ENCODE peak calls at places on chromosomes 13 and 19, in nine cellular contexts. One of them, this sample, is unnamed.

GRCh38 chr13:38213307-38213706 is 136.3 kb upstream of the UFM1 start:
- DNase-seq in keratinocyte: no peak
- DNase-seq in BE2C: no peak
- DNase-seq in stomach: no peak
- DNase-seq in fibroblast of pulmonary artery: peak
- DNase-seq in tibial artery: no peak
- DNase-seq in endodermal cell: no peak
- DNase-seq in RWPE1: peak
- DNase-seq in pancreas: no peak
- DNase-seq in this sample: no peak

GRCh38 chr13:95256086-95256485 is 45.2 kb downstream of the ABCC4 start:
- DNase-seq in keratinocyte: peak
- DNase-seq in BE2C: no peak
- DNase-seq in stomach: no peak
- DNase-seq in fibroblast of pulmonary artery: peak
- DNase-seq in tibial artery: no peak
- DNase-seq in endodermal cell: no peak
- DNase-seq in RWPE1: peak
- DNase-seq in pancreas: no peak
- DNase-seq in this sample: no peak

GRCh38 chr19:6066661-6067646 is 43.3 kb downstream of the RFX2 start:
- DNase-seq in keratinocyte: no peak
- DNase-seq in BE2C: peak
- DNase-seq in stomach: peak
- DNase-seq in fibroblast of pulmonary artery: peak
- DNase-seq in tibial artery: peak
- DNase-seq in endodermal cell: peak
- DNase-seq in RWPE1: peak
- DNase-seq in pancreas: peak
- DNase-seq in this sample: peak

GRCh38 chr13:37453246-37453645 is 145.3 kb downstream of the POSTN start:
- DNase-seq in keratinocyte: no peak
- DNase-seq in BE2C: no peak
- DNase-seq in stomach: no peak
- DNase-seq in fibroblast of pulmonary artery: peak
- DNase-seq in tibial artery: no peak
- DNase-seq in endodermal cell: no peak
- DNase-seq in RWPE1: peak
- DNase-seq in pancreas: no peak
- DNase-seq in this sample: no peak

GRCh38 chr13:113801289-113801961 is 42.4 kb downstream of the TMEM255B start:
- DNase-seq in keratinocyte: no peak
- DNase-seq in BE2C: peak
- DNase-seq in stomach: no peak
- DNase-seq in fibroblast of pulmonary artery: no peak
- DNase-seq in tibial artery: no peak
- DNase-seq in endodermal cell: no peak
- DNase-seq in RWPE1: no peak
- DNase-seq in pancreas: no peak
- DNase-seq in this sample: no peak

GRCh38 chr13:64130600-64130999 is 2715.0 kb upstream of the PCDH20 start:
- DNase-seq in keratinocyte: no peak
- DNase-seq in BE2C: no peak
- DNase-seq in stomach: no peak
- DNase-seq in fibroblast of pulmonary artery: peak
- DNase-seq in tibial artery: no peak
- DNase-seq in endodermal cell: peak
- DNase-seq in RWPE1: no peak
- DNase-seq in pancreas: no peak
- DNase-seq in this sample: peak

GRCh38 chr19:36987091-36987490 is 71.0 kb downstream of the ZNF568 start:
- DNase-seq in keratinocyte: no peak
- DNase-seq in BE2C: no peak
- DNase-seq in stomach: no peak
- DNase-seq in fibroblast of pulmonary artery: no peak
- DNase-seq in tibial artery: no peak
- DNase-seq in endodermal cell: no peak
- DNase-seq in RWPE1: no peak
- DNase-seq in pancreas: no peak
- DNase-seq in this sample: no peak

GRCh38 chr19:55279773-55280643 is at the start of gene HSPBP1:
- DNase-seq in keratinocyte: peak
- DNase-seq in BE2C: peak
- DNase-seq in stomach: peak
- DNase-seq in fibroblast of pulmonary artery: peak
- DNase-seq in tibial artery: peak
- DNase-seq in endodermal cell: peak
- DNase-seq in RWPE1: peak
- DNase-seq in pancreas: peak
- DNase-seq in this sample: peak

GRCh38 chr19:9847087-9847671 is 12.1 kb downstream of the PIN1 start:
- DNase-seq in keratinocyte: peak
- DNase-seq in BE2C: peak
- DNase-seq in stomach: peak
- DNase-seq in fibroblast of pulmonary artery: peak
- DNase-seq in tibial artery: peak
- DNase-seq in endodermal cell: peak
- DNase-seq in RWPE1: peak
- DNase-seq in pancreas: no peak
- DNase-seq in this sample: peak

GRCh38 chr19:39837978-39838377 is 4.0 kb upstream of the DYRK1B start:
- DNase-seq in keratinocyte: no peak
- DNase-seq in BE2C: no peak
- DNase-seq in stomach: no peak
- DNase-seq in fibroblast of pulmonary artery: no peak
- DNase-seq in tibial artery: no peak
- DNase-seq in endodermal cell: no peak
- DNase-seq in RWPE1: no peak
- DNase-seq in pancreas: no peak
- DNase-seq in this sample: no peak

GRCh38 chr13:95745752-95746151 is 68.8 kb downstream of the DNAJC3 start:
- DNase-seq in keratinocyte: no peak
- DNase-seq in BE2C: no peak
- DNase-seq in stomach: no peak
- DNase-seq in fibroblast of pulmonary artery: peak
- DNase-seq in tibial artery: no peak
- DNase-seq in endodermal cell: no peak
- DNase-seq in RWPE1: no peak
- DNase-seq in pancreas: no peak
- DNase-seq in this sample: no peak

DNA sequence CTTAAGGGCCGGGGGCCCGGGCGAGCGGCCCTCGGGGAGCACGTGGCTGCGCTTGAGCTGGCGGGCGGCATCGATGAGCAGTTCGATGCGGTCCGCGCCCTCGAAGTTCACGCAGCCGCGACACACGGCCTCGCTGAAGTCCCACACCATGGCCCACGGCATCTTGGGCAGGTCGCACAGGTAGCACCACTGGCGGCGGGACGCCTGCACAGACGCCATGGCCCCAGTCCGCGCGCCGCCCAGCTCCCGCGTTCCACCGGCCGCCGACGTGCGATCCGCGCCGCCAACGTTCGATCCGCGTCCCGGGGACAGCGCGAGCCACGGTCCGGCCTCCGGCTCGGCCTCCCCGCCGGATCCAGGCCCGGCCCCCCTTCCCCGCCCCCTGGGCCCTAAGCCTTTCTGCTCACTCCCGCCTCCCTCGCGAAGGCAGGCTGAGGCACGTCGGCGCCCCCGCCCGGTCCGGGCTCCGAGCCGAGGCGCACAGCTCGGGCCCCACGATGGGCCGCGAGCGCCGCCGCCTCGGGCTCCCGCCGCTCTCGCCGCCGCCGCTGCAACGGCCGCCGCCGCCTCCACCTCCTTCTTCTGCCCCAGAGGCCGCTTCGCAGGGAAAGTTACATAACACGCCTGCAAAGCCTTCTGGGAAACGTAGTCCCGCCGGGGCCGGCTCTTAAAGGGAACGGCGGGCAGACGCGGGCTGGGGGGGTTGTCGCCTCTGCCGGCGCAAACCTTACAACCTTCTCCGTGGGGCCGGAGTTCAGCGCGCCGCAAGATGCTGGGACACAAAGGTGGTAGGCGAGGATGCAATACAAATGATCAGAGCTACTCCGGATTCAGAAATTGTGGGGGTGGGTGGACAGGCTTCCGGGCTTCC is at the start of gene IRF2BP1:
- DNase-seq in keratinocyte: peak
- DNase-seq in BE2C: peak
- DNase-seq in stomach: peak
- DNase-seq in fibroblast of pulmonary artery: peak
- DNase-seq in tibial artery: peak
- DNase-seq in endodermal cell: peak
- DNase-seq in RWPE1: peak
- DNase-seq in pancreas: peak
- DNase-seq in this sample: peak
- TF ChIP-seq CTCF in keratinocyte: no peak
- TF ChIP-seq CTCF in BE2C: no peak
- TF ChIP-seq CTCF in stomach: no peak
- TF ChIP-seq CTCF in fibroblast of pulmonary artery: no peak
- TF ChIP-seq CTCF in tibial artery: no peak
- TF ChIP-seq CTCF in endodermal cell: no peak
- TF ChIP-seq CTCF in RWPE1: no peak
- TF ChIP-seq CTCF in pancreas: no peak
- TF ChIP-seq CTCF in this sample: no peak

DNA sequence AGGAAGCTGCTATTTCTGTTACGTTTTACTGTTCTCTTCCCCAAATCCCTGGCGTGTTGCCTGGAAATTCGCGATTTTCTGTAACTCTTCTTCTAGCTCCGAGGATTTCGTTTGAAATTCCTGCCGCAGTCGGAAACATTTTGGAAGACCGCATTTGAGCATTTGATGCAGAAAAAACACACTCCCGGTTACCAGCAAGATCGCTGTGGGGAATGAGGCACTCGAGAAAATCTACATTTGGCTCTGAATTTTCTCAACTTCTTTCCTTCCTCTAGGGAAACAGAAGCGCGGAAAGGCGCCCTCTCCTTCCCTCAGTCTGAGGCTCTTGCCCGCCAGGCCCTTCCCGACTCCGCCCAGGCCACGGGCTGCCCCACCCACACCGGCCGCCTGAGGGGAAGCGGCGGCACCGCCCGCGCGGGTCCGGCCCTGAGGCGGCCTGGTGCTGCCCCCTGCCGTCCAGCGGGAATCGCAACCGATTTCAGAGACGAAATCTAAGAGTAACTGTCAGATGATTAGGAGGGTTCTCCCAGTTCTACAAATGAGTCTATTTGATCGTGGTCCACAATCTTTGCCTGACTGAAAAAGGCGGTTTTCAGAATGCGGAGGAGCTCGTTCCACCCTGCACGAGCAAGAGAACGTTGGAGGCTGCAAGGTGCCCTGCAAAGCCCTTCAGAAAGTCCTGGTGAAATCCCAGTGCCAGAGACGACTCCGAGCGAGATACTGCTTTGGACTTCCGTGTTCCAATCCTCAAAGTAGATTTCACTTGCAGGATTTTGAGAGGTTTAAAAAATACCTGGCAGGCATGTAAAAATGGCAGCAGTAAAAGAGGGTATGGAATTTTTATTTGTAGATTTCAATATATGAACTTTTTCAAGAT is 18.4 kb upstream of the TUBGCP3 start:
- DNase-seq in keratinocyte: no peak
- DNase-seq in BE2C: peak
- DNase-seq in stomach: peak
- DNase-seq in fibroblast of pulmonary artery: peak
- DNase-seq in tibial artery: peak
- DNase-seq in endodermal cell: peak
- DNase-seq in RWPE1: peak
- DNase-seq in pancreas: peak
- DNase-seq in this sample: peak
- TF ChIP-seq CTCF in keratinocyte: peak
- TF ChIP-seq CTCF in BE2C: peak
- TF ChIP-seq CTCF in stomach: peak
- TF ChIP-seq CTCF in fibroblast of pulmonary artery: peak
- TF ChIP-seq CTCF in tibial artery: peak
- TF ChIP-seq CTCF in endodermal cell: peak
- TF ChIP-seq CTCF in RWPE1: peak
- TF ChIP-seq CTCF in pancreas: peak
- TF ChIP-seq CTCF in this sample: no peak

GRCh38 chr13:19597523-19597922 is 35.9 kb upstream of the MPHOSPH8 start:
- DNase-seq in keratinocyte: no peak
- DNase-seq in BE2C: no peak
- DNase-seq in stomach: no peak
- DNase-seq in fibroblast of pulmonary artery: no peak
- DNase-seq in tibial artery: no peak
- DNase-seq in endodermal cell: no peak
- DNase-seq in RWPE1: peak
- DNase-seq in pancreas: no peak
- DNase-seq in this sample: no peak

GRCh38 chr13:19604306-19604705 is 29.2 kb upstream of the MPHOSPH8 start:
- DNase-seq in keratinocyte: no peak
- DNase-seq in BE2C: no peak
- DNase-seq in stomach: no peak
- DNase-seq in fibroblast of pulmonary artery: no peak
- DNase-seq in tibial artery: no peak
- DNase-seq in endodermal cell: no peak
- DNase-seq in RWPE1: no peak
- DNase-seq in pancreas: no peak
- DNase-seq in this sample: no peak

GRCh38 chr13:19605161-19605955 is 28.1 kb upstream of the MPHOSPH8 start:
- DNase-seq in keratinocyte: peak
- DNase-seq in BE2C: no peak
- DNase-seq in stomach: no peak
- DNase-seq in fibroblast of pulmonary artery: no peak
- DNase-seq in tibial artery: no peak
- DNase-seq in endodermal cell: no peak
- DNase-seq in RWPE1: peak
- DNase-seq in pancreas: no peak
- DNase-seq in this sample: no peak

GRCh38 chr13:19606152-19606551 is 27.3 kb upstream of the MPHOSPH8 start:
- DNase-seq in keratinocyte: peak
- DNase-seq in BE2C: no peak
- DNase-seq in stomach: no peak
- DNase-seq in fibroblast of pulmonary artery: no peak
- DNase-seq in tibial artery: no peak
- DNase-seq in endodermal cell: no peak
- DNase-seq in RWPE1: peak
- DNase-seq in pancreas: no peak
- DNase-seq in this sample: no peak

GRCh38 chr13:19601749-19602725 is 31.4 kb upstream of the MPHOSPH8 start:
- DNase-seq in keratinocyte: no peak
- DNase-seq in BE2C: peak
- DNase-seq in stomach: peak
- DNase-seq in fibroblast of pulmonary artery: peak
- DNase-seq in tibial artery: no peak
- DNase-seq in endodermal cell: peak
- DNase-seq in RWPE1: peak
- DNase-seq in pancreas: peak
- DNase-seq in this sample: no peak
- TF ChIP-seq CTCF in keratinocyte: no peak
- TF ChIP-seq CTCF in BE2C: peak
- TF ChIP-seq CTCF in stomach: no peak
- TF ChIP-seq CTCF in fibroblast of pulmonary artery: no peak
- TF ChIP-seq CTCF in tibial artery: no peak
- TF ChIP-seq CTCF in endodermal cell: peak
- TF ChIP-seq CTCF in RWPE1: peak
- TF ChIP-seq CTCF in pancreas: peak
- TF ChIP-seq CTCF in this sample: no peak

DNA sequence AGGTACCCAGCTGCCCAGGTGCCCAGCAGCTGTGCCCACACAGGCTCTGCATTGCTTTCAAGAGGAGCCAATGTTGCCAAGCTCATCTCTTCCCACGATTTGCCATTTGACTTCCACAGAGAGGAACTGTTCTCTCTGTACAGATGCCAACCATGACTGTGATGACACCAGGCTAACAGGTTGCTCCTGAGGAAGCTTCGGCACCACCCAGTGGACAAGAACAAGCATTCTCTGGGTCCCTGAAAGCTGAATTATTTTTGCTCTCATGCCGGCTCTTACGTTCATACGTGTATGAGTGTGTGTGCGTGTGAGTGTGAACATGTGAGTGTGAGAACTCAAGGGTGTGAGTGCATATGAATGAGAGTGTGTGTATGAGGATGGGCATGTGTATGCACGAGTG is 535.2 kb downstream of the LIG4 start:
- DNase-seq in keratinocyte: no peak
- DNase-seq in BE2C: peak
- DNase-seq in stomach: no peak
- DNase-seq in fibroblast of pulmonary artery: no peak
- DNase-seq in tibial artery: no peak
- DNase-seq in endodermal cell: no peak
- DNase-seq in RWPE1: no peak
- DNase-seq in pancreas: no peak
- DNase-seq in this sample: no peak
- TF ChIP-seq CTCF in keratinocyte: no peak
- TF ChIP-seq CTCF in BE2C: peak
- TF ChIP-seq CTCF in stomach: no peak
- TF ChIP-seq CTCF in fibroblast of pulmonary artery: no peak
- TF ChIP-seq CTCF in tibial artery: no peak
- TF ChIP-seq CTCF in endodermal cell: peak
- TF ChIP-seq CTCF in RWPE1: no peak
- TF ChIP-seq CTCF in pancreas: no peak
- TF ChIP-seq CTCF in this sample: no peak

This sample was measured in lower leg skin.